ENCODE peak calls at places on chromosomes 2 and 18, in seven cellular contexts. Q, Z, F, X, D, U and G are unnamed samples.

GRCh38 chr2:239441261-239441701 is 40.5 kb upstream of the HDAC4 start:
- DNase-seq in Q (no peak), Z (peak), F (no peak), X (no peak), D (no peak), U (no peak), G (no peak)

GRCh38 chr2:159713691-159714585 is 1.6 kb downstream of the MARCHF7 start:
- DNase-seq in Q (peak), Z (no peak), F (peak), X (peak), D (no peak), U (peak), G (peak)

GRCh38 chr2:191675807-191676667 is 1.9 kb upstream of the NABP1 start:
- DNase-seq in Q (peak), Z (peak), F (no peak), X (no peak), D (peak), U (no peak), G (peak)

GRCh38 chr18:74447404-74448152 is 9.5 kb downstream of the DIPK1C start:
- DNase-seq in Q (no peak), Z (no peak), F (no peak), X (no peak), D (no peak), U (no peak), G (no peak)

GRCh38 chr18:23134780-23135678 is at the start of gene CABLES1:
- DNase-seq in Q (peak), Z (peak), F (peak), X (peak), D (no peak), U (peak), G (peak)

GRCh38 chr2:153455403-153455802 is 23.2 kb downstream of the RPRM start:
- DNase-seq in Q (no peak), Z (no peak), F (no peak), X (no peak), D (no peak), U (no peak), G (no peak)

GRCh38 chr2:80074321-80074720 is 230.2 kb downstream of the LRRTM1 start:
- DNase-seq in Q (no peak), Z (no peak), F (no peak), X (no peak), D (no peak), U (no peak), G (no peak)

GRCh38 chr18:49616618-49617328 is 54.9 kb downstream of the LIPG start:
- DNase-seq in Q (no peak), Z (no peak), F (no peak), X (no peak), D (no peak), U (no peak), G (no peak)

GRCh38 chr2:162520959-162521358 is 177.0 kb downstream of the GCA start:
- DNase-seq in Q (no peak), Z (no peak), F (no peak), X (no peak), D (no peak), U (no peak), G (no peak)

GRCh38 chr2:230416061-230416721 is at the start of gene SP100:
- DNase-seq in Q (peak), Z (peak), F (peak), X (peak), D (peak), U (peak), G (peak)

GRCh38 chr2:69132960-69133590 is 120.1 kb downstream of the ANTXR1 start:
- DNase-seq in Q (no peak), Z (no peak), F (peak), X (no peak), D (no peak), U (no peak), G (no peak)

GRCh38 chr18:40949138-40949949 is 1005.7 kb upstream of the PIK3C3 start:
- DNase-seq in Q (no peak), Z (peak), F (no peak), X (no peak), D (no peak), U (no peak), G (no peak)

GRCh38 chr2:14137643-14138042 is 494.9 kb upstream of the LRATD1 start:
- DNase-seq in Q (no peak), Z (no peak), F (no peak), X (no peak), D (no peak), U (no peak), G (no peak)
- H3K4me3 ChIP-seq in Q (no peak), Z (no peak), F (no peak), X (no peak), D (no peak), U (no peak), G (no peak)

GRCh38 chr2:178807227-178808008 is at the start of gene TTN:
- DNase-seq in Q (no peak), Z (no peak), F (no peak), X (no peak), D (no peak), U (no peak), G (no peak)
- H3K4me3 ChIP-seq in Q (no peak), Z (no peak), F (no peak), X (peak), D (no peak), U (no peak), G (no peak)

GRCh38 chr18:9108911-9109310 is 6.4 kb downstream of the NDUFV2 start:
- DNase-seq in Q (no peak), Z (no peak), F (no peak), X (no peak), D (no peak), U (no peak), G (no peak)
- H3K4me3 ChIP-seq in Q (no peak), Z (no peak), F (no peak), X (no peak), D (no peak), U (no peak), G (no peak)

GRCh38 chr18:45835057-45835634 is 9.7 kb downstream of the SIGLEC15 start:
- DNase-seq in Q (no peak), Z (no peak), F (no peak), X (no peak), D (no peak), U (no peak), G (no peak)
- H3K4me3 ChIP-seq in Q (no peak), Z (no peak), F (no peak), X (no peak), D (no peak), U (no peak), G (no peak)

GRCh38 chr2:224982910-224983688 is 59.2 kb downstream of the DOCK10 start:
- DNase-seq in Q (no peak), Z (no peak), F (no peak), X (peak), D (no peak), U (no peak), G (peak)
- H3K4me3 ChIP-seq in Q (no peak), Z (no peak), F (peak), X (no peak), D (no peak), U (no peak), G (peak)

GRCh38 chr2:236166157-236166780 is 1.9 kb downstream of the GBX2 start:
- DNase-seq in Q (no peak), Z (peak), F (no peak), X (no peak), D (no peak), U (no peak), G (no peak)
- H3K4me3 ChIP-seq in Q (no peak), Z (no peak), F (no peak), X (peak), D (no peak), U (peak), G (peak)

DNA sequence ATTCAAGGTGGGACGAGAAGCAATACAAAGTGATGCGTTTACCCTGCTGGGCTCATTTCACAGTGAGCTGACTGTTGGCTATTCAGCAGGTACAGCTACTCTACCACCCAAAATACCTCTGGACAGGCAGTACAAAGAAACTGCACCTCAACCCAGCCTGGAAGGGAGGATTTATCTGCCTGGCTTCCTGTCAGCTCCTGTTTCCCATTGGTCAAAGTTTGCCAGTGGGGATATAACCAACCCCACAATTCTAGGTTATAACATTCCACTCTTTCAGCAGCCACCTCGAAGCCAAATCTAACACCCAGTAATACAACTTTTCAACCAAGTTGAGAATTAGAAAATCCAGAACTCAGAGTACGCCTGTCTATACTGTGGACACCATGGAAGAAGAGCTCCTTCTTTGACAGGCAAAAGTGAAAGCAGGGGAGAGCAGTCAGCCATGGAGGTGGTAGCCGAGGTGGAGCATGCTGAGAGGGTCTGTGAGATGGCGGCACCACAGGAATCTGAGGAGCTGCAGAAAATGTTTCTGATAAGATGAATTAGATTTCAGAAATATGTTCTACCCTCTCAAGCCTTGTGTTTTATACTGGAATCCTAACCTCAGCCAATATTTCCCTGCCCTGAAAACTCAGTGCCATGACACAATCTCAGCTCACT is 10.8 kb downstream of the DUSP19 start:
- DNase-seq in Q (peak), Z (no peak), F (no peak), X (no peak), D (no peak), U (no peak), G (no peak)
- H3K4me3 ChIP-seq in Q (peak), Z (peak), F (no peak), X (no peak), D (no peak), U (peak), G (no peak)

DNA sequence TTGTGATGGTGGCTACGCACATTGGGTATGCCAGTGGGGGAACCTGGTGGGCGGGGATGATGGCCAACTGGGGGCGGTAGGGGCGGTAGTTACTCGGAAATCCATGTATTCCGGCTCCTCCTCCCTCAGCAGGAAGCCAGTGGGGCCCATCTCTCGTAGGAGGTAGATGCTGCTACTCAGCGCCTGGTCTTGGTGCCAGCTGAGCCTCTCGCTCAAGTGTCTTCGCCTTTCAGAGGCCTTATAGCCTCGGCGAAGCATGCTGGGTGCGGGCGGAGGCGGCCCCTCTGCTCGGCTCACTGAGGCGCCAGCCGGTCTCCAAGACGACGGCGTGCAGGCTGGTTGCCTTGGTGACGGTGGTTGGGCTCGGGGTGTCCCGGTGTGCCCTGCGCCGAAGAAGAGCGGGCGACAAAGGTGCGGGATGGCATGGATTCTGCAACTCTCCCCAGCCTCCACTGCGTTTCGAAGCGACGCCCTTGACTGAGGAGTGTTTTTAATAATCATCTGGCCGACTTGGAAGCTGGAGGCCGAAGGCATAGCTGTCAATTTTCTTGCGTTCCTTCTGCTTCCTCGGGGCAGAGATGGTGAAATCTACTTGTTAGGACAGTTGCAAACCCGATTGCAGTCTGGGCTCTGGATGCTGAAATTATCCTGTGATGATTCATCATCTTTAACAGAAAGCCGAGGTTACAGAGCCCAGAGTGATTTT is at the start of gene ZSWIM2:
- DNase-seq in Q (no peak), Z (peak), F (peak), X (peak), D (no peak), U (peak), G (peak)
- H3K4me3 ChIP-seq in Q (no peak), Z (peak), F (peak), X (peak), D (no peak), U (peak), G (peak)

GRCh38 chr18:69945220-69946114 is 2.2 kb downstream of the CD226 start:
- DNase-seq in Q (no peak), Z (no peak), F (no peak), X (no peak), D (no peak), U (no peak), G (no peak)
- H3K4me3 ChIP-seq in Q (no peak), Z (no peak), F (no peak), X (no peak), D (peak), U (no peak), G (no peak)

GRCh38 chr2:172403881-172404470 is 23.4 kb upstream of the ITGA6 start:
- DNase-seq in Q (no peak), Z (no peak), F (no peak), X (no peak), D (no peak), U (no peak), G (no peak)
- H3K4me3 ChIP-seq in Q (no peak), Z (no peak), F (no peak), X (no peak), D (no peak), U (no peak), G (no peak)